ENCODE peak calls at places on chromosomes 13 and 19, in seven cellular contexts. One of them, this sample, is unnamed.

GRCh38 chr13:91389186-91389585 is 9.2 kb upstream of the GPC5 start:
- DNase-seq in upper lobe of right lung: no peak
- DNase-seq in psoas muscle: no peak
- DNase-seq in esophagus squamous epithelium: no peak
- DNase-seq in neural progenitor cell: no peak
- DNase-seq in fibroblast of lung: no peak
- DNase-seq in heart left ventricle: no peak
- DNase-seq in this sample: no peak

GRCh38 chr19:10766681-10767201 is 48.9 kb downstream of the DNM2 start:
- DNase-seq in upper lobe of right lung: no peak
- DNase-seq in esophagus squamous epithelium: no peak
- DNase-seq in heart left ventricle: no peak
- DNase-seq in neural progenitor cell: no peak
- DNase-seq in fibroblast of lung: peak; percentile 56
- DNase-seq in psoas muscle: no peak
- DNase-seq in this sample: peak; percentile 57

GRCh38 chr13:78160793-78161192 is 242.2 kb upstream of the EDNRB start:
- DNase-seq in neural progenitor cell: no peak
- DNase-seq in heart left ventricle: no peak
- DNase-seq in esophagus squamous epithelium: no peak
- DNase-seq in psoas muscle: no peak
- DNase-seq in upper lobe of right lung: no peak
- DNase-seq in fibroblast of lung: peak; percentile 85
- DNase-seq in this sample: no peak

GRCh38 chr13:52838433-52839107 is 9.9 kb downstream of the PCDH8 start:
- DNase-seq in fibroblast of lung: no peak
- DNase-seq in neural progenitor cell: peak; percentile 21
- DNase-seq in heart left ventricle: no peak
- DNase-seq in psoas muscle: no peak
- DNase-seq in upper lobe of right lung: no peak
- DNase-seq in esophagus squamous epithelium: no peak
- DNase-seq in this sample: no peak

GRCh38 chr13:38213307-38213706 is 136.3 kb upstream of the UFM1 start:
- DNase-seq in psoas muscle: no peak
- DNase-seq in esophagus squamous epithelium: no peak
- DNase-seq in heart left ventricle: no peak
- DNase-seq in fibroblast of lung: no peak
- DNase-seq in upper lobe of right lung: no peak
- DNase-seq in neural progenitor cell: no peak
- DNase-seq in this sample: no peak

GRCh38 chr13:48571121-48571901 is 38.4 kb upstream of the RCBTB2 start:
- DNase-seq in neural progenitor cell: no peak
- DNase-seq in heart left ventricle: no peak
- DNase-seq in upper lobe of right lung: no peak
- DNase-seq in fibroblast of lung: peak; percentile 79
- DNase-seq in psoas muscle: no peak
- DNase-seq in esophagus squamous epithelium: no peak
- DNase-seq in this sample: no peak

GRCh38 chr19:1133471-1133929 is 29.7 kb downstream of the GPX4 start:
- DNase-seq in neural progenitor cell: no peak
- DNase-seq in psoas muscle: no peak
- DNase-seq in upper lobe of right lung: no peak
- DNase-seq in fibroblast of lung: no peak
- DNase-seq in heart left ventricle: no peak
- DNase-seq in esophagus squamous epithelium: peak; percentile 41
- DNase-seq in this sample: peak; percentile 93

GRCh38 chr13:114097893-114098688 is 34.3 kb downstream of the RASA3 start:
- DNase-seq in esophagus squamous epithelium: no peak
- DNase-seq in neural progenitor cell: no peak
- DNase-seq in psoas muscle: peak; percentile 52
- DNase-seq in heart left ventricle: peak; percentile 59
- DNase-seq in upper lobe of right lung: peak; percentile 55
- DNase-seq in fibroblast of lung: no peak
- DNase-seq in this sample: peak; percentile 41

GRCh38 chr13:98544105-98544710 is 32.7 kb downstream of the STK24 start:
- DNase-seq in psoas muscle: peak; percentile 54
- DNase-seq in heart left ventricle: no peak
- DNase-seq in upper lobe of right lung: no peak
- DNase-seq in esophagus squamous epithelium: no peak
- DNase-seq in fibroblast of lung: no peak
- DNase-seq in neural progenitor cell: no peak
- DNase-seq in this sample: peak; percentile 72

GRCh38 chr13:98542568-98543379 is 34.1 kb downstream of the STK24 start:
- DNase-seq in upper lobe of right lung: peak; percentile 49
- DNase-seq in heart left ventricle: no peak
- DNase-seq in fibroblast of lung: no peak
- DNase-seq in psoas muscle: peak; percentile 60
- DNase-seq in neural progenitor cell: no peak
- DNase-seq in esophagus squamous epithelium: no peak
- DNase-seq in this sample: peak; percentile 60

GRCh38 chr13:98541701-98542203 is 35.2 kb downstream of the STK24 start:
- DNase-seq in neural progenitor cell: no peak
- DNase-seq in upper lobe of right lung: no peak
- DNase-seq in fibroblast of lung: no peak
- DNase-seq in psoas muscle: no peak
- DNase-seq in esophagus squamous epithelium: no peak
- DNase-seq in heart left ventricle: no peak
- DNase-seq in this sample: no peak

GRCh38 chr13:98541211-98541610 is 35.7 kb downstream of the STK24 start:
- DNase-seq in psoas muscle: no peak
- DNase-seq in neural progenitor cell: no peak
- DNase-seq in esophagus squamous epithelium: no peak
- DNase-seq in upper lobe of right lung: no peak
- DNase-seq in fibroblast of lung: no peak
- DNase-seq in heart left ventricle: no peak
- DNase-seq in this sample: no peak

GRCh38 chr13:98543380-98544104 is 33.4 kb downstream of the STK24 start:
- DNase-seq in esophagus squamous epithelium: no peak
- DNase-seq in heart left ventricle: no peak
- DNase-seq in psoas muscle: peak; percentile 42
- DNase-seq in upper lobe of right lung: peak; percentile 51
- DNase-seq in neural progenitor cell: no peak
- DNase-seq in fibroblast of lung: no peak
- DNase-seq in this sample: no peak
- H3K27ac ChIP-seq in esophagus squamous epithelium: peak overlapping the region; percentile 18
- H3K27ac ChIP-seq in heart left ventricle: peak overlapping the region; percentile 56
- H3K27ac ChIP-seq in psoas muscle: peak overlapping the region; percentile 73
- H3K27ac ChIP-seq in upper lobe of right lung: no peak overlapping the region
- H3K27ac ChIP-seq in neural progenitor cell: peak overlapping the region; percentile 12
- H3K27ac ChIP-seq in fibroblast of lung: peak overlapping the region; percentile 43
- H3K27ac ChIP-seq in this sample: peak overlapping the region; percentile 50

DNA sequence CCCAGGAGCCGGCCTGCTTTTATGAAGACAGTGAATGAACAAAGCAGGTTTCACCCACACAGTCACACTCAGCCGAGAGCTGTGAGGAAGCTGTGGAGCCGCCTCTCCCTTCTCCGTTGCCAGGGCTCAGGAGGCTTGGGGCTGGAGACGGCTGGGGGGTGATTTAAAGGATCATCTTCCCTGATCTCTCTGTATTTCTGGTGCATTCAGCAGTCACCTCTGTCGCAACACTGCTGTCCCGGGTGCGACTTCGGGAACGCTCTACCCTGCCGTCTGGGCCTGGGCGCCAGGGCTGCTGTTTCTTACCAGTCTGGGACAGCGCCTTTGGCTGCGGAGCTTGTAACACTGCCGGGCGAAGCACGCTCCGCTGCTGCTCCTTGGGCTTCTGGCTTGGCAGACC is 18.1 kb downstream of the CAPS start:
- DNase-seq in heart left ventricle: no peak
- DNase-seq in psoas muscle: no peak
- DNase-seq in esophagus squamous epithelium: no peak
- DNase-seq in upper lobe of right lung: no peak
- DNase-seq in neural progenitor cell: no peak
- DNase-seq in fibroblast of lung: no peak
- DNase-seq in this sample: no peak
- H3K27ac ChIP-seq in heart left ventricle: peak overlapping the region; percentile 61
- H3K27ac ChIP-seq in psoas muscle: no peak overlapping the region
- H3K27ac ChIP-seq in esophagus squamous epithelium: no peak overlapping the region
- H3K27ac ChIP-seq in upper lobe of right lung: no peak overlapping the region
- H3K27ac ChIP-seq in neural progenitor cell: no peak overlapping the region
- H3K27ac ChIP-seq in fibroblast of lung: no peak overlapping the region
- H3K27ac ChIP-seq in this sample: no peak overlapping the region

GRCh38 chr19:47427241-47428176 is 8.2 kb upstream of the MEIS3 start:
- DNase-seq in heart left ventricle: no peak
- DNase-seq in psoas muscle: no peak
- DNase-seq in neural progenitor cell: peak; percentile 87
- DNase-seq in esophagus squamous epithelium: no peak
- DNase-seq in fibroblast of lung: peak; percentile 36
- DNase-seq in upper lobe of right lung: peak; percentile 77
- DNase-seq in this sample: peak; percentile 44
- H3K27ac ChIP-seq in heart left ventricle: peak overlapping the region; percentile 60
- H3K27ac ChIP-seq in psoas muscle: no peak overlapping the region
- H3K27ac ChIP-seq in neural progenitor cell: peak overlapping the region; percentile 60
- H3K27ac ChIP-seq in esophagus squamous epithelium: peak overlapping the region; percentile 70
- H3K27ac ChIP-seq in fibroblast of lung: peak overlapping the region; percentile 38
- H3K27ac ChIP-seq in upper lobe of right lung: no peak overlapping the region
- H3K27ac ChIP-seq in this sample: no peak overlapping the region

DNA sequence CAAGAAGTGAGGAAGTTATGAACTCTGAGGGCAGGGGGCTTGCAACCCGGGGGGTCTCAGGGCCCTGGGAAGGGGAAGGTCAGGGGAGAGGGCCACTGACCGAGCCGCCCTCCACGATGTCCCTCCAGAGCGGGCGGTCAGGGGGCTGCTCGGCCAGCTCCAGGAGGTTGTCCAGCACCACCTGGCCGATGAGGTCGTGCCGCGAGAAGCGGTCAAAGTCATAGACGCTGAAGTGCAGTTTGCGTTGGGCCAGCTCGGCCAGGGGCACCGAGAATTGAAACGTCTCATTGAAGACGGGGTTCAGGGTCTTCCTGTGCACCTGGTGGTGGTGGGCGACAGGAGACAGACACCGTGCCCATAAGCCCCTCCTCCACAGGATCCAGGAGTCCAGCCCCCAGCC is 10.5 kb downstream of the SYT3 start:
- DNase-seq in psoas muscle: no peak
- DNase-seq in esophagus squamous epithelium: no peak
- DNase-seq in upper lobe of right lung: no peak
- DNase-seq in heart left ventricle: no peak
- DNase-seq in fibroblast of lung: no peak
- DNase-seq in neural progenitor cell: no peak
- DNase-seq in this sample: no peak
- H3K27ac ChIP-seq in psoas muscle: no peak overlapping the region
- H3K27ac ChIP-seq in esophagus squamous epithelium: no peak overlapping the region
- H3K27ac ChIP-seq in upper lobe of right lung: no peak overlapping the region
- H3K27ac ChIP-seq in heart left ventricle: no peak overlapping the region
- H3K27ac ChIP-seq in fibroblast of lung: no peak overlapping the region
- H3K27ac ChIP-seq in neural progenitor cell: no peak overlapping the region
- H3K27ac ChIP-seq in this sample: no peak overlapping the region

DNA sequence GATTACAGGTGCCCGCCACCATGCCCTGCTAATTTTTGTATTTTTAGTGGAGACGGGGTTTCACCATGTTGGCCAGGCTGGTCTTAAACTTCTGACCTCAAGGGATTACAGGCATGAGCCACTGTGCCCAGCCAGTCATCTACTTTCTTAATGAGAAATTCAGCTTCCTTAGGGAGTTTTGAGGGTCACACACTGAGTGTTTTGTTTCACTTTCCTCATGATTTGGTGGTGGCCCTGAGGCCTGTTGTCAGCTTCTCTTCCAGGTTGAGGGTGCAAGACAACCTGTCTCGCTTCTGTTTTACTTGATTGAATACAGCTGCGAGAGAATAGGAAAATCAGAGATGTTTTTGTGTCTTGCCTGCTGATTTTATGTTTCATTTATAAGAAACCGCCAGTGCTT is 9.9 kb downstream of the FRY start:
- DNase-seq in fibroblast of lung: no peak
- DNase-seq in upper lobe of right lung: no peak
- DNase-seq in neural progenitor cell: no peak
- DNase-seq in heart left ventricle: no peak
- DNase-seq in psoas muscle: no peak
- DNase-seq in esophagus squamous epithelium: no peak
- DNase-seq in this sample: no peak
- H3K27ac ChIP-seq in fibroblast of lung: no peak overlapping the region
- H3K27ac ChIP-seq in upper lobe of right lung: no peak overlapping the region
- H3K27ac ChIP-seq in neural progenitor cell: no peak overlapping the region
- H3K27ac ChIP-seq in heart left ventricle: no peak overlapping the region
- H3K27ac ChIP-seq in psoas muscle: no peak overlapping the region
- H3K27ac ChIP-seq in esophagus squamous epithelium: no peak overlapping the region
- H3K27ac ChIP-seq in this sample: no peak overlapping the region

GRCh38 chr19:33296473-33297060 is 5.8 kb downstream of the CEBPA start:
- DNase-seq in neural progenitor cell: no peak
- DNase-seq in heart left ventricle: peak; percentile 56
- DNase-seq in fibroblast of lung: no peak
- DNase-seq in esophagus squamous epithelium: no peak
- DNase-seq in upper lobe of right lung: peak; percentile 53
- DNase-seq in psoas muscle: peak; percentile 53
- DNase-seq in this sample: no peak

GRCh38 chr19:33299061-33299665 is 3.2 kb downstream of the CEBPA start:
- DNase-seq in upper lobe of right lung: no peak
- DNase-seq in esophagus squamous epithelium: no peak
- DNase-seq in fibroblast of lung: no peak
- DNase-seq in heart left ventricle: peak; percentile 40
- DNase-seq in neural progenitor cell: peak; percentile 46
- DNase-seq in psoas muscle: peak; percentile 32
- DNase-seq in this sample: no peak

GRCh38 chr19:33297401-33298145 is 4.8 kb downstream of the CEBPA start:
- DNase-seq in psoas muscle: no peak
- DNase-seq in fibroblast of lung: no peak
- DNase-seq in esophagus squamous epithelium: no peak
- DNase-seq in neural progenitor cell: no peak
- DNase-seq in upper lobe of right lung: peak; percentile 55
- DNase-seq in heart left ventricle: peak; percentile 49
- DNase-seq in this sample: peak; percentile 55

GRCh38 chr19:33300016-33300981 is 2.0 kb downstream of the CEBPA start:
- DNase-seq in neural progenitor cell: no peak
- DNase-seq in heart left ventricle: peak; percentile 60
- DNase-seq in fibroblast of lung: no peak
- DNase-seq in upper lobe of right lung: no peak
- DNase-seq in psoas muscle: peak; percentile 72
- DNase-seq in esophagus squamous epithelium: no peak
- DNase-seq in this sample: peak; percentile 48

DNA sequence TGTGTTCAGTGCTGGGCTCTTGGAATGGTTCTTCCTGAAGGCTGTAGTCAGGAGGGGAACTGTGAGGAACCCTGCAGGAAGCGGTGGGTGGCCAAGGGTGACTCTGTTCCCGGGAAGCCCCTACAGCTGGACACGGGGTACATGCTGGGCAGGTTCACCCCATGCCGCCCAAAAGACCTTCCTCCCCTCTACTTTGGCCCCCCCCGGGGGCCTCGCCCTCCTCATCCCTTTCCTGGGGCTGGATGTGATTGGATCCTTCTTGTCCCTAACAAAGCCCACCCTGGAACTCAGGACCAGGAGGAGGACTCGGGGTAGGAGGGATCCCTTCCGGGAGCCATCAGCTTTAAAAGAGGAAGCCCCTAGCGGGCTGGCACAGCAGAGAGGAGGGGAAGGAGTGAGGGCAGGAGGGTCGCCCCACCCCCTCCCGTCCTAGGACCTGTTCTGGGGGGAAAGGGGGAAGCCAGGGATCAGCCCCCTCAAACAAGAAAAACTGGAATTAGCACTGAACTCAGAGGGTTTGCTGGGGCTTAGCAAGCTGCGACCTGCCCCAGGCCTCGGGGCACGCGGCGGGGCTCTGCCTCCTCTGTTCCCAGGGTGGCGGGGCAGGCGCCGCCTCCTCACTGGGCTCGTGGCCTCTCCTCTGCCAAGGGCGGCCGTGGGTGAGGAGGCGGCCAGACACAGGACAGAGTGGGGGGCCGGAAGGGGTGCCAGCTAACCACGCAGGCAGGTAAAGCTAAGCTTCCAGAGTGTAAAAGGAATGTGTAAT is 4.0 kb downstream of the CEBPA start:
- DNase-seq in heart left ventricle: peak; percentile 65
- DNase-seq in neural progenitor cell: no peak
- DNase-seq in fibroblast of lung: no peak
- DNase-seq in psoas muscle: no peak
- DNase-seq in esophagus squamous epithelium: no peak
- DNase-seq in upper lobe of right lung: peak; percentile 85
- DNase-seq in this sample: peak; percentile 42
- H3K27ac ChIP-seq in heart left ventricle: no peak overlapping the region
- H3K27ac ChIP-seq in neural progenitor cell: no peak overlapping the region
- H3K27ac ChIP-seq in fibroblast of lung: no peak overlapping the region
- H3K27ac ChIP-seq in psoas muscle: no peak overlapping the region
- H3K27ac ChIP-seq in esophagus squamous epithelium: peak overlapping the region; percentile 52
- H3K27ac ChIP-seq in upper lobe of right lung: peak overlapping the region; percentile 60
- H3K27ac ChIP-seq in this sample: no peak overlapping the region

This sample was measured in Peyer's patch.